ENCODE peak calls at places on chromosomes 4 and X, in five cellular contexts. One of them, this sample, is unnamed.

GRCh38 chr4:88803600-88804096 is 106.0 kb upstream of the NAP1L5 start:
- DNase-seq in naive thymus-derived CD4-positive, alpha-beta T cell: no peak
- DNase-seq in foreskin fibroblast: peak; percentile 94
- DNase-seq in NCI-H1930: no peak
- DNase-seq in NCI-H1092: no peak
- DNase-seq in this sample: peak; percentile 88

GRCh38 chr4:13302876-13303275 is 181.3 kb downstream of the RAB28 start:
- DNase-seq in NCI-H1930: no peak
- DNase-seq in foreskin fibroblast: no peak
- DNase-seq in NCI-H1092: no peak
- DNase-seq in naive thymus-derived CD4-positive, alpha-beta T cell: no peak
- DNase-seq in this sample: no peak

GRCh38 chr4:39394706-39395105 is 12.0 kb upstream of the KLB start:
- DNase-seq in NCI-H1930: no peak
- DNase-seq in naive thymus-derived CD4-positive, alpha-beta T cell: no peak
- DNase-seq in NCI-H1092: no peak
- DNase-seq in foreskin fibroblast: no peak
- DNase-seq in this sample: no peak

GRCh38 chr4:26289421-26289820 is 31.4 kb upstream of the RBPJ start:
- DNase-seq in NCI-H1930: no peak
- DNase-seq in naive thymus-derived CD4-positive, alpha-beta T cell: no peak
- DNase-seq in foreskin fibroblast: no peak
- DNase-seq in NCI-H1092: no peak
- DNase-seq in this sample: no peak

GRCh38 chr4:136650541-136651277 is 881.6 kb downstream of the PCDH18 start:
- DNase-seq in NCI-H1930: no peak
- DNase-seq in NCI-H1092: peak; percentile 85
- DNase-seq in foreskin fibroblast: peak; percentile 10
- DNase-seq in naive thymus-derived CD4-positive, alpha-beta T cell: no peak
- DNase-seq in this sample: peak; percentile 2

GRCh38 chrX:155334486-155335316 is at the start of gene CLIC2:
- DNase-seq in NCI-H1930: no peak
- DNase-seq in foreskin fibroblast: peak; percentile 29
- DNase-seq in NCI-H1092: peak; percentile 28
- DNase-seq in naive thymus-derived CD4-positive, alpha-beta T cell: no peak
- DNase-seq in this sample: peak; percentile 81

GRCh38 chrX:16212436-16212835 is 45.2 kb downstream of the MAGEB17 start:
- DNase-seq in foreskin fibroblast: no peak
- DNase-seq in NCI-H1092: no peak
- DNase-seq in NCI-H1930: no peak
- DNase-seq in naive thymus-derived CD4-positive, alpha-beta T cell: no peak
- DNase-seq in this sample: peak; percentile 6

GRCh38 chr4:143488684-143489083 is 24.8 kb upstream of the SMARCA5 start:
- DNase-seq in NCI-H1092: no peak
- DNase-seq in naive thymus-derived CD4-positive, alpha-beta T cell: no peak
- DNase-seq in foreskin fibroblast: no peak
- DNase-seq in NCI-H1930: no peak
- DNase-seq in this sample: no peak

GRCh38 chr4:128338634-128339355 is 51.2 kb upstream of the PGRMC2 start:
- DNase-seq in naive thymus-derived CD4-positive, alpha-beta T cell: no peak
- DNase-seq in NCI-H1930: no peak
- DNase-seq in NCI-H1092: no peak
- DNase-seq in foreskin fibroblast: peak; percentile 91
- DNase-seq in this sample: peak; percentile 83

GRCh38 chrX:149683966-149684730 is 27.7 kb upstream of the MAGEA11 start:
- DNase-seq in foreskin fibroblast: no peak
- DNase-seq in NCI-H1930: no peak
- DNase-seq in NCI-H1092: no peak
- DNase-seq in naive thymus-derived CD4-positive, alpha-beta T cell: no peak
- DNase-seq in this sample: no peak

GRCh38 chrX:77493677-77494553 is 46.7 kb downstream of the FGF16 start:
- DNase-seq in NCI-H1092: no peak
- DNase-seq in NCI-H1930: no peak
- DNase-seq in foreskin fibroblast: peak; percentile 82
- DNase-seq in naive thymus-derived CD4-positive, alpha-beta T cell: no peak
- DNase-seq in this sample: peak; percentile 67